ENCODE peak calls at places on chromosome 19, in six cellular contexts. D, G, H, B, X and V are unnamed samples. For H3K4me1, the result is how much of the 10 kb centered on the place peaks cover.

GRCh38 chr19:55454787-55455243 is 6.6 kb downstream of the ISOC2 start:
- DNase-seq in D (no peak), G (peak), H (no peak), B (no peak), X (no peak), V (no peak)

GRCh38 chr19:34574704-34575103 is 93.1 kb downstream of the WTIP start:
- DNase-seq in D (no peak), G (no peak), H (no peak), B (no peak), X (no peak), V (peak)

GRCh38 chr19:29269641-29270040 is 56.7 kb upstream of the UQCRFS1 start:
- DNase-seq in D (no peak), G (no peak), H (peak), B (no peak), X (no peak), V (no peak)

GRCh38 chr19:38529610-38530009 is 88.1 kb downstream of the MAP4K1 start:
- DNase-seq in D (no peak), G (no peak), H (no peak), B (no peak), X (no peak), V (no peak)

GRCh38 chr19:16143399-16144215 is at the start of gene HSH2D:
- DNase-seq in D (peak), G (no peak), H (peak), B (peak), X (peak), V (no peak)

GRCh38 chr19:19860756-19861390 is 4.8 kb upstream of the ZNF253 start:
- DNase-seq in D (no peak), G (peak), H (peak), B (no peak), X (no peak), V (no peak)

GRCh38 chr19:16608290-16608704 is 19.7 kb downstream of the MED26 start:
- DNase-seq in D (peak), G (no peak), H (no peak), B (no peak), X (no peak), V (no peak)

GRCh38 chr19:55649579-55650557 is 1.9 kb downstream of the CCDC106 start:
- DNase-seq in D (no peak), G (no peak), H (no peak), B (no peak), X (no peak), V (no peak)

GRCh38 chr19:50851620-50852019 is 3.1 kb upstream of the KLK3 start:
- DNase-seq in D (no peak), G (no peak), H (no peak), B (no peak), X (no peak), V (no peak)

GRCh38 chr19:52935434-52935833 is 12.2 kb upstream of the ZNF888 start:
- DNase-seq in D (peak), G (no peak), H (no peak), B (peak), X (no peak), V (no peak)

GRCh38 chr19:54439174-54439851 is 9.7 kb upstream of the LENG8 start:
- DNase-seq in D (no peak), G (peak), H (no peak), B (peak), X (no peak), V (no peak)

GRCh38 chr19:23116802-23117571 is at the start of gene ZNF730:
- DNase-seq in D (peak), G (peak), H (peak), B (no peak), X (peak), V (no peak)

GRCh38 chr19:31000913-31001312 is 348.3 kb downstream of the TSHZ3 start:
- DNase-seq in D (no peak), G (no peak), H (no peak), B (no peak), X (no peak), V (no peak)

GRCh38 chr19:952680-953500 is 27.1 kb downstream of the ARID3A start:
- DNase-seq in D (peak), G (peak), H (peak), B (no peak), X (no peak), V (no peak)

GRCh38 chr19:2575734-2576481 is 100.0 kb downstream of the GADD45B start:
- DNase-seq in D (peak), G (no peak), H (peak), B (peak), X (no peak), V (peak)

GRCh38 chr19:14561832-14562351 is 10.0 kb downstream of the NDUFB7 start:
- DNase-seq in D (no peak), G (no peak), H (peak), B (peak), X (no peak), V (no peak)

GRCh38 chr19:1232652-1233360 is 5.0 kb downstream of the CBARP start:
- DNase-seq in D (no peak), G (no peak), H (peak), B (peak), X (no peak), V (no peak)

GRCh38 chr19:40200352-40201099 is 9.3 kb downstream of the MAP3K10 start:
- DNase-seq in D (no peak), G (no peak), H (no peak), B (no peak), X (no peak), V (no peak)

GRCh38 chr19:31107096-31107495 is 242.1 kb downstream of the TSHZ3 start:
- DNase-seq in D (no peak), G (no peak), H (no peak), B (no peak), X (no peak), V (no peak)

GRCh38 chr19:15248648-15249559 is 16.7 kb upstream of the EPHX3 start:
- DNase-seq in D (peak), G (no peak), H (peak), B (peak), X (no peak), V (no peak)

GRCh38 chr19:38451036-38451435 is 17.5 kb downstream of the RYR1 start:
- DNase-seq in D (no peak), G (no peak), H (no peak), B (no peak), X (no peak), V (no peak)

GRCh38 chr19:28468701-28469459 is 744.1 kb downstream of the UQCRFS1 start:
- DNase-seq in D (peak), G (no peak), H (peak), B (no peak), X (no peak), V (no peak)

GRCh38 chr19:32199501-32200040 is 145.8 kb upstream of the ZNF507 start:
- DNase-seq in D (no peak), G (no peak), H (peak), B (no peak), X (no peak), V (peak)

GRCh38 chr19:49468746-49469447 is 5.1 kb upstream of the FLT3LG start:
- DNase-seq in D (peak), G (peak), H (peak), B (peak), X (peak), V (peak)
- H3K4me1 ChIP-seq in D (under half), G (under half), H (under half), B (under half), X (under half), V (under half)

GRCh38 chr19:10102787-10103236 is 334 bp upstream of the ANGPTL6 start:
- DNase-seq in D (no peak), G (no peak), H (peak), B (no peak), X (peak), V (no peak)
- TF ChIP-seq POLR2AphosphoS5 in D (no peak), G (no peak), H (no peak), B (no peak), X (peak), V (no peak)

GRCh38 chr19:36113425-36113824 is 1.2 kb downstream of the POLR2I start:
- DNase-seq in D (no peak), G (no peak), H (peak), B (no peak), X (no peak), V (no peak)

GRCh38 chr19:36110487-36111199 is at the start of gene OVOL3:
- DNase-seq in D (no peak), G (no peak), H (no peak), B (no peak), X (no peak), V (no peak)

GRCh38 chr19:36108684-36109083 is 2.3 kb upstream of the OVOL3 start:
- DNase-seq in D (no peak), G (no peak), H (no peak), B (no peak), X (no peak), V (no peak)

GRCh38 chr19:36112678-36113077 is 1.7 kb downstream of the OVOL3 start:
- DNase-seq in D (no peak), G (no peak), H (peak), B (no peak), X (no peak), V (no peak)

DNA sequence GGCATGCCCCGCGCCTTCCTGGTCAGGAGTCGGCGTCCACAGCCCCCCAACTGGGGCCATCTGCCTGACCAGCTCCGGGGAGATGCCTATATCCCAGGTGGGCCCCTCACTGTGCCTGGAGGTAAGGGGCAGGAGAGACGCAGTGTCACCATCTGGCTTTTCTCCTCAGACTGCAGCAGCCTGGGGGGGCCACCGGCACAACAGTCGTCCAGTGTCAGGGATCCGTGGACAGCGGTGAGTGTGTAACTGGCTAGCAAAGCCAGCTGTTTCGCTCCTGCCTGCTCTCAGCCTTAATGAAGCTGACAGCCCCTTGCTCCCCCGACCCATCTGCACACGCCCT is 227 bp downstream of the OVOL3 start:
- DNase-seq in D (no peak), G (no peak), H (no peak), B (no peak), X (no peak), V (no peak)
- H3K4me1 ChIP-seq in D (under half), G (under half), H (under half), B (under half), X (under half), V (under half)

GRCh38 chr19:21474671-21475181 is 30.7 kb upstream of the ZNF429 start:
- DNase-seq in D (peak), G (no peak), H (peak), B (peak), X (no peak), V (no peak)
- TF ChIP-seq POLR2AphosphoS5 in D (no peak), G (no peak), H (no peak), B (no peak), X (no peak), V (no peak)

GRCh38 chr19:18475762-18476331 is 37.9 kb upstream of the ISYNA1 start:
- DNase-seq in D (no peak), G (no peak), H (no peak), B (no peak), X (no peak), V (no peak)
- H3K4me1 ChIP-seq in D (half or more), G (half or more), H (half or more), B (half or more), X (under half), V (half or more)